ENCODE peak calls at places on chromosomes 4 and X, in seven cellular contexts. R, A, Q, C, O, N and K are unnamed samples.

GRCh38 chr4:128776794-128777216 is 32.7 kb upstream of the JADE1 start:
- DNase-seq in N (peak; percentile 93), C (no peak), A (peak; percentile 36), R (peak; percentile 79), Q (no peak), O (peak; percentile 51), K (no peak)

GRCh38 chr4:168882650-168883233 is 127.3 kb downstream of the CBR4 start:
- DNase-seq in C (no peak), Q (no peak), N (peak; percentile 77), R (peak; percentile 64), O (no peak), A (no peak), K (no peak)

GRCh38 chr4:107265859-107266258 is 229.7 kb upstream of the DKK2 start:
- DNase-seq in O (no peak), A (no peak), R (no peak), C (no peak), N (no peak), Q (no peak), K (no peak)

GRCh38 chrX:125533352-125533751 is 213.7 kb downstream of the TEX13C start:
- DNase-seq in Q (no peak), N (no peak), O (no peak), R (no peak), A (no peak), C (no peak), K (no peak)

GRCh38 chrX:134761788-134762187 is 103.5 kb upstream of the PLAC1 start:
- DNase-seq in N (peak; percentile 50), A (peak; percentile 6), Q (no peak), O (no peak), R (peak; percentile 43), C (no peak), K (peak; percentile 16)

GRCh38 chr4:57093816-57094481 is 16.2 kb downstream of the IGFBP7 start:
- DNase-seq in N (peak; percentile 39), R (no peak), Q (no peak), O (no peak), C (no peak), A (no peak), K (no peak)

GRCh38 chr4:53866055-53866454 is 198.3 kb downstream of the CHIC2 start:
- DNase-seq in N (no peak), R (peak; percentile 82), A (no peak), Q (no peak), O (no peak), C (no peak), K (no peak)

GRCh38 chr4:148238797-148239196 is 203.4 kb downstream of the NR3C2 start:
- DNase-seq in R (no peak), O (no peak), A (no peak), C (no peak), Q (no peak), N (no peak), K (no peak)

GRCh38 chrX:109793191-109793590 is 60.1 kb upstream of the ACSL4 start:
- DNase-seq in Q (no peak), C (peak; percentile 33), R (peak; percentile 72), A (no peak), O (no peak), N (no peak), K (no peak)

GRCh38 chr4:1596393-1596792 is 87.7 kb downstream of the FAM53A start:
- DNase-seq in C (no peak), R (no peak), A (no peak), O (no peak), Q (no peak), N (no peak), K (no peak)
- TF ChIP-seq CTCF in C (no peak), R (no peak), A (no peak), O (no peak), Q (no peak), N (no peak), K (no peak)

DNA sequence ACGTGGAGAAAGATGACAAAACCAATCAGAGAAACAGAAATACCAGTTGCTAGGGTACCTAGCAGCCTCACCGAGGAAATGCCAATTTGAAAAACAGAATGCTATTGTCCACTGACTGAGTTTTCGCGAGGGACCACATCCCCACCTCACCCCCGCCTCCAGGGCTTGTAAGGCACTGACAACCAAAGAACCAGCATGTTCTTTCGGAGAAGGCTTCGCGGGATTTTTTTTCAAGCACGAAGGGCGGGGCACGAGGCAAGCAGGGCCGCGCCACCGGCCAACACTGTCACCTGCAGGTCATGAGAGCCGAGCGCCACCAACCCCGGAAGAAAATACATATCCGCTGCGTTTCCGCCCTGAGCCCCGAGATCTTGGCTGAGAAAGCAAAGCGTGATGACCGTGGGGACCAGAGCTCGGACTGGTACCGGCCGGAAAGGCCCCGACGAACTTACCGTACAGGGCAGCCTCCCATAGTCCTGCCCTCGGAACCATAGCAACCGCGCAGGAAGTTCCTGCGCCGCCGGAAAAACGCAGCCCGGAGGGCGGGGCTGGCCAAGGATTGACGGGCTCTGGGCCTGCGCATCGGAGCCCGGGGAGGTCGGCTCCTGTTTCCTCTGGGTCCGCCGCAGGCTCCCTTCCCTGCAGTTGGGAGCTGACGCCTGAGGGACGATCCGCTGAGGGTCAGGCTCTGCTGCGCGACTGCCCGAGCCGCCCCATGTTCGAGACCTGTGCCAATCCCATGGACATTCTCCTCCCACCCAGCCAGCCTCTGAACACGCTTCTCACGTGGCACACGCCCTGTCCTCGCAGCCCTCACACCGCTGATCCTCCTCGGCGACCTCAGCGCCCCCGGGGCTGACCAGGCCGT is 59.2 kb upstream of the PAGE5 start:
- DNase-seq in C (peak; percentile 19), O (peak; percentile 85), N (peak; percentile 89), A (peak; percentile 90), R (peak; percentile 83), Q (peak; percentile 84), K (peak; percentile 80)
- TF ChIP-seq CTCF in C (peak; percentile 27), O (no peak), N (no peak), A (no peak), R (peak; percentile 6), Q (no peak), K (peak; percentile 47)

GRCh38 chr4:139472761-139473335 is 18.9 kb downstream of the RAB33B start:
- DNase-seq in C (no peak), R (no peak), A (no peak), Q (no peak), O (no peak), N (no peak), K (no peak)
- TF ChIP-seq CTCF in C (no peak), R (no peak), A (no peak), Q (no peak), O (no peak), N (no peak), K (no peak)

GRCh38 chr4:110587666-110588285 is 35.1 kb downstream of the PITX2 start:
- DNase-seq in Q (no peak), C (no peak), O (no peak), N (no peak), A (no peak), R (no peak), K (no peak)

GRCh38 chr4:110586137-110586850 is 36.6 kb downstream of the PITX2 start:
- DNase-seq in C (no peak), A (no peak), O (no peak), R (peak; percentile 68), N (peak; percentile 87), Q (no peak), K (peak; percentile 51)

DNA sequence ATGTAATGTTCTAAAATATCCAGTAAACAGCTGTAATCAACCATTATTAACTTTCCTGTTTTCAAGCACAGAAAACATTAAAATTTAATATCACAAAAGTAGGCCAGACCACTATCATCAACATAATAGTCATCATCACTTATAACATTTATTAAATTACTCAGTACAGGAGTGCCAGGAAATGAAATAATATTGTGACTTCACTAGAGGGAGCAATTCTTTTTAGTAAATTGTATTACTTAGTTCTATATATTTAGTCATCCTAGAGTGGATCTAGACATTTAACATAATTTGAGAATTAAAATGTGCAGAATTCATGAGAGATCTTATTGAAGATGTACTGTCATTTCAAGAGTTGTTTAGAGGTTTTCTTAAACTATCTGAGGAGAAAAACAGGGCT is 33.6 kb downstream of the PITX2 start:
- DNase-seq in N (peak; percentile 36), R (peak; percentile 5), C (no peak), O (no peak), A (no peak), Q (no peak), K (no peak)
- TF ChIP-seq CTCF in N (peak; percentile 43), R (peak; percentile 25), C (no peak), O (no peak), A (no peak), Q (no peak), K (no peak)

GRCh38 chrX:154793084-154793483 is 12.2 kb downstream of the MPP1 start:
- DNase-seq in C (no peak), N (no peak), A (no peak), R (no peak), O (no peak), Q (no peak), K (no peak)
- TF ChIP-seq CTCF in C (no peak), N (no peak), A (no peak), R (no peak), O (no peak), Q (no peak), K (no peak)

GRCh38 chr4:186943607-186943908 is 219.9 kb upstream of the FAT1 start:
- DNase-seq in R (no peak), Q (no peak), N (no peak), C (no peak), O (no peak), A (no peak), K (no peak)
- TF ChIP-seq CTCF in R (no peak), Q (no peak), N (no peak), C (no peak), O (no peak), A (no peak), K (no peak)

DNA sequence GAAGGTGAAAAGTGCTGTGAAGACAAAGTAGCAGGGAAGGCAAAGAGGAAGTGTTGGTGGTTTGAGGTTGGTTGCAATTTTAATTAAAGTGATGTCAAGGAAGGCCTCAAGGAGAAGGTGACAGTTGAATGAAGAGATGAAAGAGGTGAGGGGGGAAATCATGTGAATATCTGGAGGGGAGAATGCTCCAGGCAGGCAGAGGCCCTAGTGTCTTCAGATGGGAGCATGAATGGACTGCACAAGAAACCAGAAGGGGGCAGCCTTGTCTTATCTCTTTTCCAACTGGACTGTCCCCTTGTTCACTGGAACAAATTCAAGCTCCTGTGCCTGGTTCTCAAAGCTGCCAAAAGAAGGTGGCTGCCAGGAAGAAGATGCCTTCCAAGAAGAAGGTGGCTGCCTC is 68.4 kb downstream of the MAOB start:
- DNase-seq in C (no peak), N (peak; percentile 5), O (no peak), Q (no peak), A (peak; percentile 40), R (peak; percentile 47), K (no peak)
- TF ChIP-seq CTCF in C (peak; percentile 50), N (peak; percentile 17), O (no peak), Q (no peak), A (peak; percentile 17), R (peak; percentile 20), K (no peak)

DNA sequence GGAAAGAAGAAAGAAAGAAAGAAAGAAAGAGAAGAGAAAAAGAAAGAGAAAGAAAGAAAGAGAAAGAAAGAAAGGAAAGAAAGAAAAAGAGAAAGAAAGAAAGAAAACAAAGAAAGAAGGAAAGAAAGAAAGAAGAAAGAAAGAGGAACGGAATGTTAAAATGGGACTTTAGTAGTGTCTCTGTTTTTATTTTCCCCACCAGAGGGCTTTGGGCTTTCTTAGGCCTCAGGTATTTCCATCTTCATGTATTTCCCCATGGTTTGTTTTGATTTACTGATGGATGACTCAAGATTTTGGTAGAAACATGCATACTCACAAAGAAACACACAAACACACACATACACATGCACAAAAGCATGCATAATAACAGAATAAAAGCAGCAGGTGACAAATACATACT is 181.2 kb downstream of the AFF2 start:
- DNase-seq in O (no peak), R (no peak), N (peak; percentile 0), Q (no peak), C (no peak), A (no peak), K (no peak)
- TF ChIP-seq CTCF in O (no peak), R (no peak), N (peak; percentile 12), Q (no peak), C (no peak), A (no peak), K (no peak)